ENCODE peak calls at places on chromosomes 7 and 10, in ten cellular contexts. G, D, P, R, M, J, Y, E, H and S are unnamed samples.
A peak's percentile ranks its signal among the peaks of the same experiment; 100 is the strongest.

GRCh38 chr7:154804449-154804848 is 198.5 kb downstream of the PAXIP1 start:
- DNase-seq in G (no peak), D (no peak), P (no peak), R (no peak), M (no peak), J (no peak), Y (no peak), E (no peak), H (no peak), S (no peak)

GRCh38 chr7:6159097-6159483 is 113.3 kb downstream of the CYTH3 start:
- DNase-seq in G (no peak), D (no peak), P (no peak), R (no peak), M (no peak), J (no peak), Y (no peak), E (no peak), H (no peak), S (no peak)

GRCh38 chr10:124579003-124579384 is 117.4 kb downstream of the LHPP start:
- DNase-seq in G (no peak), D (no peak), P (no peak), R (no peak), M (peak; percentile 45), J (no peak), Y (no peak), E (peak; percentile 72), H (no peak), S (no peak)

GRCh38 chr7:111076205-111076604 is 14.7 kb upstream of the LRRN3 start:
- DNase-seq in G (no peak), D (no peak), P (no peak), R (no peak), M (no peak), J (no peak), Y (peak; percentile 44), E (peak; percentile 67), H (peak; percentile 86), S (peak; percentile 86)

GRCh38 chr10:121043124-121043849 is 192.1 kb downstream of the WDR11 start:
- DNase-seq in G (no peak), D (no peak), P (no peak), R (no peak), M (no peak), J (no peak), Y (no peak), E (no peak), H (no peak), S (no peak)

GRCh38 chr10:4046030-4046429 is 261.0 kb upstream of the KLF6 start:
- DNase-seq in G (no peak), D (no peak), P (no peak), R (no peak), M (no peak), J (no peak), Y (no peak), E (no peak), H (no peak), S (no peak)

GRCh38 chr10:30041394-30042105 is 17.8 kb downstream of the JCAD start:
- DNase-seq in G (no peak), D (no peak), P (no peak), R (no peak), M (no peak), J (peak; percentile 74), Y (no peak), E (no peak), H (no peak), S (no peak)

GRCh38 chr7:147547252-147547897 is 1043.2 kb upstream of the C7orf33 start:
- DNase-seq in G (no peak), D (no peak), P (no peak), R (no peak), M (no peak), J (peak; percentile 49), Y (no peak), E (peak; percentile 17), H (peak; percentile 9), S (no peak)

GRCh38 chr7:150876817-150877526 is 24.7 kb downstream of the AOC1 start:
- DNase-seq in G (peak; percentile 10), D (peak; percentile 32), P (peak; percentile 59), R (no peak), M (no peak), J (peak; percentile 94), Y (peak; percentile 9), E (peak; percentile 72), H (peak; percentile 55), S (peak; percentile 60)

GRCh38 chr10:28906934-28907333 is 229.6 kb downstream of the BAMBI start:
- DNase-seq in G (no peak), D (no peak), P (no peak), R (peak; percentile 67), M (no peak), J (no peak), Y (no peak), E (no peak), H (no peak), S (no peak)

DNA sequence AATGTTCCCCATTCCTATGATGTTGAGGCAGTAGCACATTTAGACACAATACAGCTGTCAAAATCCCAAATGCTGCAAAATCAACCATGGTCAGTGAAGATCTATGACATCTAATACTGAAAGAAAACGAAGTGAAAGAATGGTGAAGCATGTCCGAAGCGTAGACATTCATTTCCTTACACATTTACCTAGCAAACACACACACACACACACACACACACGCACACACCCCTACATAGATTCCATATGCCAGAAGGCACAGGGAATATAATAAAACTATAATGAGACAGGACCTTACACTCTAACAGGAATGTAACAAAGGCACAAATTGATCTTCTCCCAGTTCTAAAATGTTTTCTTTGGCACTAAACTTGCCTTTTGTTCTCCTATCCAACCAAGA is 32.4 kb downstream of the CCDC6 start:
- DNase-seq in G (no peak), D (no peak), P (no peak), R (no peak), M (no peak), J (no peak), Y (no peak), E (no peak), H (no peak), S (no peak)
- H3K4me3 ChIP-seq in G (no peak overlapping the region), D (no peak overlapping the region), P (peak overlapping the region; percentile 38), R (no peak overlapping the region), M (peak overlapping the region; percentile 36), J (no peak overlapping the region), Y (no peak overlapping the region), E (no peak overlapping the region), H (no peak overlapping the region), S (no peak overlapping the region)

DNA sequence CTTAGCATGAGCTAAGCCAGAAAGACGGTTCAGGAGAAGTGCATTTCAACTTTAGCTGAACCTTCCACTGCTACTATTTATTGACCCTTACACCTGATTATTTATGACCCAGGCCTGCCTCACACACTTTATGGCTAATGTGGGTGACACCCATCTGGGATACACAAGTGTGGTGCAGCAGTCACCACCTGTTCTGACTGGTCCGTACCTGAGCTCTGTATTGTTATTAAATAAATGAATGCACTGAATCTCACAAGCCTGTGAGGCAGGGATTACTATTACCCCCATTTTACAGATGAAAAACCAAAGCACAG is 1.5 kb downstream of the ANXA11 start:
- DNase-seq in G (peak; percentile 13), D (no peak), P (no peak), R (no peak), M (no peak), J (no peak), Y (no peak), E (no peak), H (no peak), S (no peak)
- H3K4me3 ChIP-seq in G (peak overlapping the region; percentile 87), D (peak overlapping the region; percentile 81), P (peak overlapping the region; percentile 76), R (peak overlapping the region; percentile 97), M (peak overlapping the region; percentile 72), J (peak overlapping the region; percentile 93), Y (peak overlapping the region; percentile 98), E (peak overlapping the region; percentile 83), H (peak overlapping the region; percentile 81), S (peak overlapping the region; percentile 84)

GRCh38 chr10:96699613-96700012 is 20.7 kb downstream of the PIK3AP1 start:
- DNase-seq in G (no peak), D (no peak), P (no peak), R (no peak), M (no peak), J (no peak), Y (no peak), E (no peak), H (no peak), S (no peak)

GRCh38 chr10:96695366-96695765 is 24.9 kb downstream of the PIK3AP1 start:
- DNase-seq in G (peak; percentile 16), D (no peak), P (no peak), R (no peak), M (no peak), J (no peak), Y (no peak), E (no peak), H (no peak), S (no peak)

GRCh38 chr10:96695975-96696634 is 24.2 kb downstream of the PIK3AP1 start:
- DNase-seq in G (no peak), D (no peak), P (no peak), R (no peak), M (no peak), J (no peak), Y (no peak), E (no peak), H (no peak), S (no peak)

GRCh38 chr10:96697026-96697425 is 23.3 kb downstream of the PIK3AP1 start:
- DNase-seq in G (no peak), D (no peak), P (no peak), R (no peak), M (no peak), J (no peak), Y (no peak), E (no peak), H (no peak), S (no peak)

GRCh38 chr10:96697438-96697837 is 22.9 kb downstream of the PIK3AP1 start:
- DNase-seq in G (no peak), D (no peak), P (no peak), R (no peak), M (no peak), J (no peak), Y (no peak), E (no peak), H (no peak), S (no peak)
- H3K4me3 ChIP-seq in G (no peak overlapping the region), D (no peak overlapping the region), P (no peak overlapping the region), R (no peak overlapping the region), M (no peak overlapping the region), J (no peak overlapping the region), Y (no peak overlapping the region), E (no peak overlapping the region), H (no peak overlapping the region), S (no peak overlapping the region)

DNA sequence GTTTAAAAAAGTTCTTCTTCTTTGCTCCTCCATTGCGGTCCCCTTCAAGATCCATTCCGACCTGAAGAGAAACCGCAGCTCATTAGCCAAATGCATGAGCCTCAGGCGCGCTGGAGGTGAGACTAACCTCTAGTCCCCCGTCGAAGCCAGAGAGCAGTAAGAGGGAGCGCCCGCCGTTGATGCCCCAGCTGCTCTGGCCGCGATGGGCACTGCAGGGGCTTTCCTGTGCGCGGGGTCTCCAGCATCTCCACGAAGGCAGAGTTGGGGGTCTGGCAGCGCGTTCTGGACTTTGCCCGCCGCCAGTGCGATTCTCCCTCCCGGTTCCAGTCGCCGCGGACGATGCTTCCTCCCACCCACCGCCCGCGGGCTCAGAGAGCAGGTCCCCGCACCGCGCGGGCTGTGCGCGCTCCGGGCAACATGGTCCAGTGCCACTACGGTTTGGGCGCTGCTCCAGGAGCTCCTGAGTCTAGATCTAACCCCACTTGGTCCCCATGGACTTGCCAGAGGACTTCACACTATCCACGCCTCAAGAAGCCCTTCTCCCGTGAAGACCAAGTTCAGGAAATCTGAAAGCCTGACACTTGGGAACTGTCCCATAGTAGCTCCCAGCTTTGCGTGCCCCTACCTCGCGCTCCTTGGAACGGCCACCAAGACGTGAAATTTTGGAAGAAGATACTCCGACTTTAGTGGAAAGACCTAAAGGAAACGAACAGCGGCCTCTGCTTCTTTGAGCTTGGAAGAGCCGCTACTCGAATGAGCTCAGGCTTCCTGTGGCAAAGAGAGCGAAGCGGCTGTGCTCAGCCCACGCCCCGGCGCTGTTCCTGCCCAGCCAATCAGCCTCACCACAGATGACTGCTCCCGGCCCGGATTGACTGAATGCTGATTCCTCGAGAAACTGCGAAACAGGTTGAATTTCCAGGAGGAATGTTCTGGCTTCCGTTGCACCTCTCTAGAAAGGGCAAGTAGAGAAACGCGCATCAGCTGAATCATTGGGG is at the start of gene ABCB1:
- DNase-seq in G (no peak), D (no peak), P (peak; percentile 31), R (peak; percentile 49), M (peak; percentile 61), J (peak; percentile 21), Y (peak; percentile 31), E (peak; percentile 79), H (peak; percentile 56), S (no peak)
- H3K4me3 ChIP-seq in G (peak within 1 kb of the TSS; percentile 37), D (peak within 1 kb of the TSS; percentile 59), P (peak within 1 kb of the TSS; percentile 50), R (peak within 1 kb of the TSS; percentile 36), M (peak within 1 kb of the TSS; percentile 17), J (no peak within 1 kb of the TSS), Y (peak within 1 kb of the TSS; percentile 52), E (peak within 1 kb of the TSS; percentile 77), H (peak within 1 kb of the TSS; percentile 49), S (peak within 1 kb of the TSS; percentile 54)